ENCODE peak calls at places on chromosomes 16 and 17, in ten cellular contexts. J, P, X, Y, R, I, O, Q, K and U are unnamed samples.

GRCh38 chr16:70708381-70709253 is 22.8 kb upstream of the MTSS2 start:
- DNase-seq in J (no peak), P (no peak), X (no peak), Y (no peak), R (no peak), I (no peak), O (no peak), Q (no peak), K (no peak), U (no peak)

GRCh38 chr17:60170835-60171752 is 21.3 kb downstream of the CA4 start:
- DNase-seq in J (peak), P (no peak), X (no peak), Y (no peak), R (no peak), I (no peak), O (no peak), Q (peak), K (peak), U (no peak)

GRCh38 chr16:24775455-24775854 is 46.0 kb downstream of the TNRC6A start:
- DNase-seq in J (no peak), P (no peak), X (no peak), Y (no peak), R (no peak), I (no peak), O (no peak), Q (no peak), K (peak), U (no peak)

GRCh38 chr16:85945424-85945751 is 46.4 kb downstream of the IRF8 start:
- DNase-seq in J (no peak), P (no peak), X (no peak), Y (no peak), R (no peak), I (no peak), O (no peak), Q (no peak), K (no peak), U (no peak)

GRCh38 chr16:3254309-3254708 is 2.1 kb downstream of the MEFV start:
- DNase-seq in J (no peak), P (no peak), X (no peak), Y (no peak), R (no peak), I (no peak), O (no peak), Q (no peak), K (no peak), U (no peak)

GRCh38 chr17:68455756-68456528 is 1.4 kb downstream of the WIPI1 start:
- DNase-seq in J (no peak), P (peak), X (peak), Y (no peak), R (peak), I (no peak), O (peak), Q (peak), K (peak), U (no peak)

GRCh38 chr17:325270-325976 is 27.2 kb downstream of the RPH3AL start:
- DNase-seq in J (no peak), P (no peak), X (no peak), Y (no peak), R (no peak), I (no peak), O (no peak), Q (no peak), K (no peak), U (no peak)

GRCh38 chr16:86355951-86356350 is 154.4 kb upstream of the FOXF1 start:
- DNase-seq in J (no peak), P (no peak), X (no peak), Y (no peak), R (no peak), I (no peak), O (no peak), Q (no peak), K (peak), U (no peak)

GRCh38 chr17:3594056-3594810 is 15.0 kb downstream of the TRPV1 start:
- DNase-seq in J (no peak), P (peak), X (no peak), Y (no peak), R (no peak), I (no peak), O (peak), Q (no peak), K (peak), U (no peak)

GRCh38 chr17:15502315-15503112 is 35.1 kb upstream of the CDRT4 start:
- DNase-seq in J (peak), P (peak), X (peak), Y (peak), R (peak), I (peak), O (peak), Q (peak), K (peak), U (peak)

GRCh38 chr17:61420128-61420527 is 20.5 kb downstream of the TBX2 start:
- DNase-seq in J (no peak), P (no peak), X (no peak), Y (no peak), R (no peak), I (no peak), O (no peak), Q (no peak), K (no peak), U (no peak)

GRCh38 chr16:24525970-24526559 is 13.3 kb upstream of the RBBP6 start:
- DNase-seq in J (no peak), P (peak), X (no peak), Y (no peak), R (peak), I (no peak), O (peak), Q (no peak), K (no peak), U (no peak)

GRCh38 chr17:34579979-34580684 is 750 bp downstream of the TMEM132E start:
- DNase-seq in J (no peak), P (peak), X (no peak), Y (no peak), R (no peak), I (no peak), O (peak), Q (no peak), K (peak), U (peak)

GRCh38 chr16:66190411-66190810 is 176.1 kb upstream of the CDH5 start:
- DNase-seq in J (no peak), P (no peak), X (no peak), Y (no peak), R (no peak), I (no peak), O (no peak), Q (no peak), K (no peak), U (no peak)

GRCh38 chr17:19986941-19987714 is 9.5 kb upstream of the AKAP10 start:
- DNase-seq in J (no peak), P (no peak), X (no peak), Y (no peak), R (no peak), I (no peak), O (no peak), Q (no peak), K (no peak), U (no peak)

GRCh38 chr17:58224315-58224714 is 5.3 kb upstream of the MKS1 start:
- DNase-seq in J (no peak), P (peak), X (peak), Y (no peak), R (no peak), I (no peak), O (peak), Q (peak), K (peak), U (no peak)

GRCh38 chr16:66471696-66472393 is 44.8 kb downstream of the BEAN1 start:
- DNase-seq in J (no peak), P (no peak), X (no peak), Y (no peak), R (no peak), I (no peak), O (no peak), Q (peak), K (no peak), U (no peak)

GRCh38 chr17:43660816-43661493 is 767 bp downstream of the MEOX1 start:
- DNase-seq in J (no peak), P (no peak), X (no peak), Y (no peak), R (no peak), I (peak), O (peak), Q (no peak), K (no peak), U (no peak)

GRCh38 chr16:17029602-17030350 is 441.0 kb downstream of the XYLT1 start:
- DNase-seq in J (no peak), P (no peak), X (no peak), Y (no peak), R (no peak), I (no peak), O (no peak), Q (no peak), K (no peak), U (no peak)

GRCh38 chr16:89584768-89585549 is 9.4 kb downstream of the CPNE7 start:
- DNase-seq in J (no peak), P (no peak), X (no peak), Y (no peak), R (no peak), I (no peak), O (no peak), Q (no peak), K (no peak), U (no peak)

GRCh38 chr17:4658478-4659305 is 17.2 kb upstream of the ALOX15 start:
- DNase-seq in J (no peak), P (peak), X (peak), Y (no peak), R (no peak), I (peak), O (peak), Q (no peak), K (peak), U (peak)

GRCh38 chr17:59330314-59330942 is 1.0 kb upstream of the YPEL2 start:
- DNase-seq in J (peak), P (no peak), X (no peak), Y (no peak), R (no peak), I (no peak), O (peak), Q (peak), K (peak), U (no peak)